ENCODE peak calls at places on chromosomes 13 and 19, in six cellular contexts. One of them, this sample, is unnamed.

GRCh38 chr19:6421075-6422014 is 3.3 kb downstream of the KHSRP start:
- DNase-seq in AML-193: no peak
- DNase-seq in NCI-H2081: no peak
- DNase-seq in Peyer's patch: no peak
- DNase-seq in activated naive CD8-positive, alpha-beta T cell treated with anti-CD3 and anti-CD28 coated beads, Interleukin-2, amount 50 U/mL, for 24 hours: no peak
- DNase-seq in glutamatergic neuron: no peak
- DNase-seq in this sample: no peak

GRCh38 chr13:46489586-46490023 is 63.4 kb upstream of the LRCH1 start:
- DNase-seq in AML-193: no peak
- DNase-seq in glutamatergic neuron: no peak
- DNase-seq in NCI-H2081: no peak
- DNase-seq in activated naive CD8-positive, alpha-beta T cell treated with anti-CD3 and anti-CD28 coated beads, Interleukin-2, amount 50 U/mL, for 24 hours: no peak
- DNase-seq in Peyer's patch: no peak
- DNase-seq in this sample: no peak

GRCh38 chr19:33241530-33242101 is 16.0 kb upstream of the SLC7A10 start:
- DNase-seq in activated naive CD8-positive, alpha-beta T cell treated with anti-CD3 and anti-CD28 coated beads, Interleukin-2, amount 50 U/mL, for 24 hours: peak
- DNase-seq in AML-193: no peak
- DNase-seq in NCI-H2081: no peak
- DNase-seq in Peyer's patch: peak
- DNase-seq in glutamatergic neuron: no peak
- DNase-seq in this sample: peak

GRCh38 chr19:39679791-39680168 is 24.1 kb downstream of the LGALS16 start:
- DNase-seq in AML-193: no peak
- DNase-seq in NCI-H2081: no peak
- DNase-seq in glutamatergic neuron: no peak
- DNase-seq in activated naive CD8-positive, alpha-beta T cell treated with anti-CD3 and anti-CD28 coated beads, Interleukin-2, amount 50 U/mL, for 24 hours: no peak
- DNase-seq in Peyer's patch: no peak
- DNase-seq in this sample: no peak

GRCh38 chr19:51637362-51637978 is 7.3 kb upstream of the SIGLEC5 start:
- DNase-seq in glutamatergic neuron: no peak
- DNase-seq in activated naive CD8-positive, alpha-beta T cell treated with anti-CD3 and anti-CD28 coated beads, Interleukin-2, amount 50 U/mL, for 24 hours: no peak
- DNase-seq in AML-193: peak
- DNase-seq in NCI-H2081: no peak
- DNase-seq in Peyer's patch: no peak
- DNase-seq in this sample: no peak

GRCh38 chr19:29812881-29813275 is 1.1 kb downstream of the CCNE1 start:
- DNase-seq in activated naive CD8-positive, alpha-beta T cell treated with anti-CD3 and anti-CD28 coated beads, Interleukin-2, amount 50 U/mL, for 24 hours: no peak
- DNase-seq in AML-193: no peak
- DNase-seq in Peyer's patch: no peak
- DNase-seq in NCI-H2081: no peak
- DNase-seq in glutamatergic neuron: no peak
- DNase-seq in this sample: no peak

GRCh38 chr19:8321067-8321759 is at the start of the genes NDUFA7 and RPS28:
- DNase-seq in AML-193: peak
- DNase-seq in NCI-H2081: peak
- DNase-seq in glutamatergic neuron: peak
- DNase-seq in Peyer's patch: peak
- DNase-seq in activated naive CD8-positive, alpha-beta T cell treated with anti-CD3 and anti-CD28 coated beads, Interleukin-2, amount 50 U/mL, for 24 hours: peak
- DNase-seq in this sample: peak

GRCh38 chr19:947707-948533 is 22.1 kb downstream of the ARID3A start:
- DNase-seq in AML-193: no peak
- DNase-seq in Peyer's patch: no peak
- DNase-seq in activated naive CD8-positive, alpha-beta T cell treated with anti-CD3 and anti-CD28 coated beads, Interleukin-2, amount 50 U/mL, for 24 hours: peak
- DNase-seq in NCI-H2081: no peak
- DNase-seq in glutamatergic neuron: no peak
- DNase-seq in this sample: peak

GRCh38 chr19:42576241-42576640 is 18.5 kb downstream of the CEACAM8 start:
- DNase-seq in glutamatergic neuron: no peak
- DNase-seq in AML-193: no peak
- DNase-seq in NCI-H2081: no peak
- DNase-seq in activated naive CD8-positive, alpha-beta T cell treated with anti-CD3 and anti-CD28 coated beads, Interleukin-2, amount 50 U/mL, for 24 hours: no peak
- DNase-seq in Peyer's patch: no peak
- DNase-seq in this sample: no peak

GRCh38 chr19:35476149-35476548 is 14.1 kb downstream of the KRTDAP start:
- DNase-seq in Peyer's patch: no peak
- DNase-seq in AML-193: no peak
- DNase-seq in NCI-H2081: no peak
- DNase-seq in activated naive CD8-positive, alpha-beta T cell treated with anti-CD3 and anti-CD28 coated beads, Interleukin-2, amount 50 U/mL, for 24 hours: no peak
- DNase-seq in glutamatergic neuron: no peak
- DNase-seq in this sample: no peak

GRCh38 chr19:4559569-4559968 is at the start of gene SEMA6B:
- DNase-seq in Peyer's patch: peak
- DNase-seq in activated naive CD8-positive, alpha-beta T cell treated with anti-CD3 and anti-CD28 coated beads, Interleukin-2, amount 50 U/mL, for 24 hours: no peak
- DNase-seq in AML-193: no peak
- DNase-seq in NCI-H2081: no peak
- DNase-seq in glutamatergic neuron: no peak
- DNase-seq in this sample: no peak

GRCh38 chr13:44906758-44907157 is 82.5 kb downstream of the NUFIP1 start:
- DNase-seq in AML-193: no peak
- DNase-seq in NCI-H2081: no peak
- DNase-seq in glutamatergic neuron: no peak
- DNase-seq in Peyer's patch: no peak
- DNase-seq in activated naive CD8-positive, alpha-beta T cell treated with anti-CD3 and anti-CD28 coated beads, Interleukin-2, amount 50 U/mL, for 24 hours: no peak
- DNase-seq in this sample: no peak

GRCh38 chr13:36870050-36870692 is 49.9 kb downstream of the SMAD9 start:
- DNase-seq in AML-193: peak
- DNase-seq in activated naive CD8-positive, alpha-beta T cell treated with anti-CD3 and anti-CD28 coated beads, Interleukin-2, amount 50 U/mL, for 24 hours: no peak
- DNase-seq in NCI-H2081: no peak
- DNase-seq in Peyer's patch: no peak
- DNase-seq in glutamatergic neuron: no peak
- DNase-seq in this sample: no peak